ENCODE peak calls at places on chromosome 19, in six cellular contexts. J, Y, A, P, O and N are unnamed samples.

GRCh38 chr19:31883299-31883990 is 462.0 kb upstream of the ZNF507 start:
- DNase-seq in J (no peak), Y (no peak), A (no peak), P (no peak), O (no peak), N (no peak)

GRCh38 chr19:29837448-29837961 is 25.7 kb downstream of the CCNE1 start:
- DNase-seq in J (no peak), Y (no peak), A (no peak), P (no peak), O (no peak), N (no peak)

GRCh38 chr19:32061304-32061703 is 284.1 kb upstream of the ZNF507 start:
- DNase-seq in J (no peak), Y (no peak), A (no peak), P (no peak), O (no peak), N (no peak)

GRCh38 chr19:39032164-39032918 is at the start of gene FBXO27:
- DNase-seq in J (no peak), Y (peak; percentile 10), A (peak; percentile 20), P (peak; percentile 50), O (peak; percentile 84), N (peak; percentile 58)

GRCh38 chr19:4908311-4908710 is 990 bp upstream of the UHRF1 start:
- DNase-seq in J (no peak), Y (no peak), A (no peak), P (no peak), O (no peak), N (no peak)

GRCh38 chr19:7687177-7687576 is 6.5 kb downstream of the TRAPPC5 start:
- DNase-seq in J (no peak), Y (no peak), A (no peak), P (no peak), O (no peak), N (no peak)

GRCh38 chr19:53101518-53101917 is 1.7 kb downstream of the ZNF160 start:
- DNase-seq in J (peak; percentile 10), Y (no peak), A (no peak), P (no peak), O (peak; percentile 34), N (no peak)

GRCh38 chr19:6806488-6806887 is 34.0 kb downstream of the VAV1 start:
- DNase-seq in J (no peak), Y (no peak), A (no peak), P (no peak), O (no peak), N (no peak)

GRCh38 chr19:38932425-38933179 is 1.9 kb downstream of the MRPS12 start:
- DNase-seq in J (peak; percentile 40), Y (no peak), A (no peak), P (no peak), O (no peak), N (no peak)

GRCh38 chr19:17541184-17541759 is 14.2 kb upstream of the COLGALT1 start:
- DNase-seq in J (no peak), Y (no peak), A (no peak), P (no peak), O (no peak), N (no peak)

GRCh38 chr19:17536957-17537356 is 18.5 kb upstream of the COLGALT1 start:
- DNase-seq in J (no peak), Y (no peak), A (no peak), P (no peak), O (no peak), N (no peak)

GRCh38 chr19:17540174-17540573 is 15.3 kb upstream of the COLGALT1 start:
- DNase-seq in J (no peak), Y (no peak), A (no peak), P (no peak), O (no peak), N (no peak)

GRCh38 chr19:17539288-17540117 is 15.9 kb upstream of the COLGALT1 start:
- DNase-seq in J (peak; percentile 99), Y (peak; percentile 90), A (peak; percentile 97), P (peak; percentile 97), O (peak; percentile 99), N (peak; percentile 60)

GRCh38 chr19:17538684-17539287 is 16.7 kb upstream of the COLGALT1 start:
- DNase-seq in J (no peak), Y (no peak), A (no peak), P (no peak), O (no peak), N (no peak)
- H3K27ac ChIP-seq in J (no peak overlapping the region), Y (peak overlapping the region; percentile 52), A (no peak overlapping the region), P (peak overlapping the region; percentile 57), O (no peak overlapping the region), N (no peak overlapping the region)

DNA sequence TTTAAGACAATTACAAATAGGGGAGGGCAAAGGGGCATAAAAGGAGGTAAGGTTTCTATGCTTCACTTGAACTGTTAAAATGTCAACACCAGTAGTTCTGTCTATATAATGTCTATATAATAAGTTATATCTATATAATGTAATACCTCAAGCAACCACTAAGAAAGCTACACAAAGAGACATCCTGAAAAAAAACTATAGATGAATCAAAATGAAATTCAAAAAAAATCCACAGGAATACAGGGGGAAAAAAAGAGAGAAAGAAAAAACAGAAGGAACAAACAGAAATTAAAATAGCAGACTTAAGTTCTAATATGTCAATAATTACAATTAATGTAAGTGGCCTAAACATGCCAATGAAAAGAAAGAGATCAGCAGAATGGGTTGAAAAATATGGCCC is 186.0 kb downstream of the KCTD15 start:
- DNase-seq in J (no peak), Y (no peak), A (no peak), P (no peak), O (no peak), N (no peak)
- TF ChIP-seq CTCF in J (no peak), Y (no peak), A (no peak), P (no peak), O (no peak), N (peak; percentile 33)

GRCh38 chr19:54201980-54202379 is 1.3 kb downstream of the RPS9 start:
- DNase-seq in J (no peak), Y (no peak), A (no peak), P (no peak), O (no peak), N (no peak)

GRCh38 chr19:54206030-54206830 is 5.6 kb downstream of the RPS9 start:
- DNase-seq in J (no peak), Y (peak; percentile 32), A (no peak), P (no peak), O (no peak), N (no peak)

GRCh38 chr19:54204767-54205468 is 4.3 kb downstream of the RPS9 start:
- DNase-seq in J (no peak), Y (no peak), A (no peak), P (no peak), O (no peak), N (no peak)

GRCh38 chr19:54201172-54201701 is 579 bp downstream of the RPS9 start:
- DNase-seq in J (no peak), Y (no peak), A (no peak), P (no peak), O (no peak), N (no peak)

GRCh38 chr19:54203151-54203611 is 2.5 kb downstream of the RPS9 start:
- DNase-seq in J (no peak), Y (no peak), A (no peak), P (no peak), O (no peak), N (no peak)
- H3K27ac ChIP-seq in J (no peak overlapping the region), Y (no peak overlapping the region), A (no peak overlapping the region), P (peak overlapping the region; percentile 91), O (no peak overlapping the region), N (no peak overlapping the region)

GRCh38 chr19:3313199-3313575 is 53.2 kb upstream of the NFIC start:
- DNase-seq in J (no peak), Y (no peak), A (no peak), P (peak; percentile 12), O (peak; percentile 27), N (no peak)
- TF ChIP-seq CTCF in J (no peak), Y (no peak), A (no peak), P (no peak), O (no peak), N (no peak)

DNA sequence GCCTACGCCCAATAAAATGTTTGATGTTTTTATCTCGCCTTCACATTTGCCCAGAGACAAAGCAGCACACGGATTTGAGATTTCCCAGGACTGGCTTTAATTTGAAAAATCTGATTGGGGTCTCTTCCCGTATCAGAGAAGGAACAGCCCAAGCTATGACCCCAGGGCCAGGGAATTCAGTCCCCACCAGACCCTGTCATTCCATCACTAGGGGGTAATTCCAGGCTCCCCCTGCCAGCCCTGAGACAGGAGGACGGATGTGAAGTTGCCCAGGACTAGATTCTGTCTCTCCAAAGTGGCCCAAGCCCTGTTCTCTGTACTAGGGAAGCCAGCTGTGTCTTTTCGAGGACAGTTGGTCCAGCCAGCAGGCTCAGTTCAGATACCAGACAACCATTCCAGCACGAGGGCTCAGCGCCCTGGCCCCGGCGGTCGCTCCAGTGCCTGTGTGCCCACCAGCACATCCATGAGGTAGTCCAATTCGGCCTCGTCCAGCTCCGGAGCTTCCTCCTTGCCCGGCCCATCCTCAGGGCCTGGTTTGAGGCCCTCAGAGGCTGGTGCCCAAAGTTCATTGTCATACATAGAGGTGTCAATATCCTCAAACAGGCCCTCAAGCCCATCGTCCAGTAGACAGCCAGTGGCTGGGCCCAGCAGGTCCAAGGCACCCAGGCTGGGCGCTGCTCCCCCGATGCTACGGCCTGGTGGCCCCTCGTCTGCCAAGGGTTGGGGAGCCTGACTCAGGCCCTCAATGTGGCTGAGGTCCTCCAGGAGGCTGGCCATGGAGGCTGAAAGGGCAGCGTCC is 3.2 kb downstream of the SERTAD1 start:
- DNase-seq in J (no peak), Y (no peak), A (no peak), P (peak; percentile 17), O (peak; percentile 57), N (no peak)
- H3K27ac ChIP-seq in J (no peak overlapping the region), Y (peak overlapping the region; percentile 98), A (peak overlapping the region; percentile 98), P (peak overlapping the region; percentile 100), O (peak overlapping the region; percentile 39), N (no peak overlapping the region)

GRCh38 chr19:9848060-9848459 is 12.9 kb downstream of the PIN1 start:
- DNase-seq in J (no peak), Y (no peak), A (no peak), P (no peak), O (peak; percentile 81), N (no peak)

GRCh38 chr19:9849786-9850185 is 14.7 kb downstream of the PIN1 start:
- DNase-seq in J (no peak), Y (no peak), A (no peak), P (no peak), O (no peak), N (no peak)

GRCh38 chr19:9850235-9850959 is 15.3 kb downstream of the PIN1 start:
- DNase-seq in J (no peak), Y (no peak), A (no peak), P (no peak), O (no peak), N (no peak)

GRCh38 chr19:9847087-9847671 is 12.1 kb downstream of the PIN1 start:
- DNase-seq in J (peak; percentile 93), Y (peak; percentile 28), A (peak; percentile 69), P (peak; percentile 50), O (peak; percentile 59), N (peak; percentile 72)

DNA sequence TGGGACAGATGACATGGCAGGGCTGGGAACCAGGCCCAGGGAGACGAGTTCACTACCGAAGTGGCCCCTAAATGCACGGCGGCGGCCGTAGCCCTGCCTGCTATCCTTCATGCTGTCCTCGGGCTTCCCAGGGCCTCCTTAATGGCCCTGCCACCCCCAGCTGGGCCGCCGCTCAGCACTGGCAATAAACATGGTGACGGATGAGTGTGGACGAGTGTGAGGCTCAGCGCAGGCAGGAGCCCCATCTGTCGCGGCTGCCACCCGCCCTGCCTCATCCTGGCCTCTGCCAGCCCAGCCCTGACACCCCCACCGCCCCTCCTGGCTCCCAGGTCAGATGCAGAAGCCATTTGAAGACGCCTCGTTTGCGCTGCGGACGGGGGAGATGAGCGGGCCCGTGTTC is 13.6 kb downstream of the PIN1 start:
- DNase-seq in J (no peak), Y (no peak), A (no peak), P (no peak), O (no peak), N (no peak)
- TF ChIP-seq CTCF in J (no peak), Y (no peak), A (no peak), P (no peak), O (no peak), N (no peak)